ENCODE peak calls at places on chromosomes 16 and 17, in nine cellular contexts. One of them, this sample, is unnamed.

GRCh38 chr17:42657824-42658588 is 1.1 kb upstream of the TUBG2 start:
- DNase-seq in fibroblast of lung: no peak
- DNase-seq in PC-3: no peak
- DNase-seq in astrocyte of the spinal cord: no peak
- DNase-seq in A549: no peak
- DNase-seq in epithelial cell of proximal tubule: no peak
- DNase-seq in fibroblast of villous mesenchyme: no peak
- DNase-seq in endothelial cell of umbilical vein: no peak
- DNase-seq in fibroblast of mammary gland: no peak
- DNase-seq in this sample: no peak

GRCh38 chr16:19001788-19002187 is 18.1 kb downstream of the TMC7 start:
- DNase-seq in fibroblast of lung: peak
- DNase-seq in PC-3: peak
- DNase-seq in astrocyte of the spinal cord: peak
- DNase-seq in A549: peak
- DNase-seq in epithelial cell of proximal tubule: peak
- DNase-seq in fibroblast of villous mesenchyme: peak
- DNase-seq in endothelial cell of umbilical vein: no peak
- DNase-seq in fibroblast of mammary gland: peak
- DNase-seq in this sample: no peak

GRCh38 chr16:89044394-89045180 is 49.1 kb upstream of the ACSF3 start:
- DNase-seq in fibroblast of lung: no peak
- DNase-seq in PC-3: no peak
- DNase-seq in astrocyte of the spinal cord: no peak
- DNase-seq in A549: no peak
- DNase-seq in epithelial cell of proximal tubule: no peak
- DNase-seq in fibroblast of villous mesenchyme: no peak
- DNase-seq in endothelial cell of umbilical vein: no peak
- DNase-seq in fibroblast of mammary gland: no peak
- DNase-seq in this sample: peak

GRCh38 chr16:30054959-30055553 is 10.5 kb upstream of the ALDOA start:
- DNase-seq in fibroblast of lung: no peak
- DNase-seq in PC-3: peak
- DNase-seq in astrocyte of the spinal cord: no peak
- DNase-seq in A549: peak
- DNase-seq in epithelial cell of proximal tubule: no peak
- DNase-seq in fibroblast of villous mesenchyme: peak
- DNase-seq in endothelial cell of umbilical vein: peak
- DNase-seq in fibroblast of mammary gland: no peak
- DNase-seq in this sample: no peak

GRCh38 chr16:71885261-71885650 is 1.3 kb upstream of the ZNF821 start:
- DNase-seq in fibroblast of lung: no peak
- DNase-seq in PC-3: peak
- DNase-seq in astrocyte of the spinal cord: no peak
- DNase-seq in A549: no peak
- DNase-seq in epithelial cell of proximal tubule: no peak
- DNase-seq in fibroblast of villous mesenchyme: no peak
- DNase-seq in endothelial cell of umbilical vein: no peak
- DNase-seq in fibroblast of mammary gland: no peak
- DNase-seq in this sample: no peak

GRCh38 chr17:63278731-63279442 is 167.2 kb downstream of the CYB561 start:
- DNase-seq in fibroblast of lung: no peak
- DNase-seq in PC-3: no peak
- DNase-seq in astrocyte of the spinal cord: no peak
- DNase-seq in A549: no peak
- DNase-seq in epithelial cell of proximal tubule: no peak
- DNase-seq in fibroblast of villous mesenchyme: no peak
- DNase-seq in endothelial cell of umbilical vein: peak
- DNase-seq in fibroblast of mammary gland: no peak
- DNase-seq in this sample: no peak

GRCh38 chr17:60442271-60443201 is 20.2 kb downstream of the CHCT1 start:
- DNase-seq in fibroblast of lung: peak
- DNase-seq in PC-3: peak
- DNase-seq in astrocyte of the spinal cord: peak
- DNase-seq in A549: no peak
- DNase-seq in epithelial cell of proximal tubule: no peak
- DNase-seq in fibroblast of villous mesenchyme: peak
- DNase-seq in endothelial cell of umbilical vein: no peak
- DNase-seq in fibroblast of mammary gland: peak
- DNase-seq in this sample: no peak

GRCh38 chr17:82105882-82106696 is 8.1 kb upstream of the FASN start:
- DNase-seq in fibroblast of lung: peak
- DNase-seq in PC-3: peak
- DNase-seq in astrocyte of the spinal cord: peak
- DNase-seq in A549: peak
- DNase-seq in epithelial cell of proximal tubule: no peak
- DNase-seq in fibroblast of villous mesenchyme: peak
- DNase-seq in endothelial cell of umbilical vein: no peak
- DNase-seq in fibroblast of mammary gland: no peak
- DNase-seq in this sample: no peak

GRCh38 chr16:87740909-87741424 is 24.8 kb downstream of the KLHDC4 start:
- DNase-seq in fibroblast of lung: peak
- DNase-seq in PC-3: no peak
- DNase-seq in astrocyte of the spinal cord: peak
- DNase-seq in A549: no peak
- DNase-seq in epithelial cell of proximal tubule: no peak
- DNase-seq in fibroblast of villous mesenchyme: peak
- DNase-seq in endothelial cell of umbilical vein: no peak
- DNase-seq in fibroblast of mammary gland: peak
- DNase-seq in this sample: no peak

GRCh38 chr17:65163990-65164495 is 26.9 kb downstream of the RGS9 start:
- DNase-seq in fibroblast of lung: peak
- DNase-seq in PC-3: peak
- DNase-seq in astrocyte of the spinal cord: peak
- DNase-seq in A549: peak
- DNase-seq in epithelial cell of proximal tubule: no peak
- DNase-seq in fibroblast of villous mesenchyme: peak
- DNase-seq in endothelial cell of umbilical vein: no peak
- DNase-seq in fibroblast of mammary gland: peak
- DNase-seq in this sample: peak

GRCh38 chr17:8222630-8223355 is 12.4 kb upstream of the AURKB start:
- DNase-seq in fibroblast of lung: peak
- DNase-seq in PC-3: peak
- DNase-seq in astrocyte of the spinal cord: peak
- DNase-seq in A549: peak
- DNase-seq in epithelial cell of proximal tubule: peak
- DNase-seq in fibroblast of villous mesenchyme: peak
- DNase-seq in endothelial cell of umbilical vein: peak
- DNase-seq in fibroblast of mammary gland: peak
- DNase-seq in this sample: peak

GRCh38 chr17:39001703-39002637 is 34.8 kb upstream of the FBXO47 start:
- DNase-seq in fibroblast of lung: peak
- DNase-seq in PC-3: peak
- DNase-seq in astrocyte of the spinal cord: peak
- DNase-seq in A549: peak
- DNase-seq in epithelial cell of proximal tubule: no peak
- DNase-seq in fibroblast of villous mesenchyme: peak
- DNase-seq in endothelial cell of umbilical vein: peak
- DNase-seq in fibroblast of mammary gland: peak
- DNase-seq in this sample: peak

GRCh38 chr16:11004957-11005610 is 60.7 kb downstream of the CLEC16A start:
- DNase-seq in fibroblast of lung: peak
- DNase-seq in PC-3: peak
- DNase-seq in astrocyte of the spinal cord: peak
- DNase-seq in A549: no peak
- DNase-seq in epithelial cell of proximal tubule: no peak
- DNase-seq in fibroblast of villous mesenchyme: peak
- DNase-seq in endothelial cell of umbilical vein: no peak
- DNase-seq in fibroblast of mammary gland: peak
- DNase-seq in this sample: no peak

GRCh38 chr17:602436-602835 is 112.2 kb downstream of the VPS53 start:
- DNase-seq in fibroblast of lung: no peak
- DNase-seq in PC-3: no peak
- DNase-seq in astrocyte of the spinal cord: peak
- DNase-seq in A549: no peak
- DNase-seq in epithelial cell of proximal tubule: no peak
- DNase-seq in fibroblast of villous mesenchyme: peak
- DNase-seq in endothelial cell of umbilical vein: no peak
- DNase-seq in fibroblast of mammary gland: no peak
- DNase-seq in this sample: no peak

GRCh38 chr16:11340710-11341109 is 4.5 kb upstream of the RMI2 start:
- DNase-seq in fibroblast of lung: no peak
- DNase-seq in PC-3: no peak
- DNase-seq in astrocyte of the spinal cord: no peak
- DNase-seq in A549: no peak
- DNase-seq in epithelial cell of proximal tubule: no peak
- DNase-seq in fibroblast of villous mesenchyme: no peak
- DNase-seq in endothelial cell of umbilical vein: no peak
- DNase-seq in fibroblast of mammary gland: no peak
- DNase-seq in this sample: no peak

GRCh38 chr17:27559996-27560481 is 70.9 kb upstream of the LGALS9 start:
- DNase-seq in fibroblast of lung: peak
- DNase-seq in PC-3: peak
- DNase-seq in astrocyte of the spinal cord: peak
- DNase-seq in A549: peak
- DNase-seq in epithelial cell of proximal tubule: no peak
- DNase-seq in fibroblast of villous mesenchyme: peak
- DNase-seq in endothelial cell of umbilical vein: peak
- DNase-seq in fibroblast of mammary gland: peak
- DNase-seq in this sample: no peak
- TF ChIP-seq CTCF in fibroblast of lung: no peak
- TF ChIP-seq CTCF in PC-3: no peak
- TF ChIP-seq CTCF in astrocyte of the spinal cord: no peak
- TF ChIP-seq CTCF in A549: no peak
- TF ChIP-seq CTCF in epithelial cell of proximal tubule: no peak
- TF ChIP-seq CTCF in fibroblast of villous mesenchyme: no peak
- TF ChIP-seq CTCF in endothelial cell of umbilical vein: no peak
- TF ChIP-seq CTCF in fibroblast of mammary gland: no peak
- TF ChIP-seq CTCF in this sample: no peak

GRCh38 chr17:80287038-80287437 is 26.4 kb downstream of the RNF213 start:
- DNase-seq in fibroblast of lung: peak
- DNase-seq in PC-3: no peak
- DNase-seq in astrocyte of the spinal cord: no peak
- DNase-seq in A549: no peak
- DNase-seq in epithelial cell of proximal tubule: no peak
- DNase-seq in fibroblast of villous mesenchyme: no peak
- DNase-seq in endothelial cell of umbilical vein: no peak
- DNase-seq in fibroblast of mammary gland: no peak
- DNase-seq in this sample: no peak

GRCh38 chr17:80285237-80285920 is 24.7 kb downstream of the RNF213 start:
- DNase-seq in fibroblast of lung: no peak
- DNase-seq in PC-3: no peak
- DNase-seq in astrocyte of the spinal cord: no peak
- DNase-seq in A549: no peak
- DNase-seq in epithelial cell of proximal tubule: no peak
- DNase-seq in fibroblast of villous mesenchyme: no peak
- DNase-seq in endothelial cell of umbilical vein: no peak
- DNase-seq in fibroblast of mammary gland: no peak
- DNase-seq in this sample: no peak

GRCh38 chr17:80283116-80283852 is 22.6 kb downstream of the RNF213 start:
- DNase-seq in fibroblast of lung: no peak
- DNase-seq in PC-3: no peak
- DNase-seq in astrocyte of the spinal cord: no peak
- DNase-seq in A549: no peak
- DNase-seq in epithelial cell of proximal tubule: no peak
- DNase-seq in fibroblast of villous mesenchyme: no peak
- DNase-seq in endothelial cell of umbilical vein: no peak
- DNase-seq in fibroblast of mammary gland: no peak
- DNase-seq in this sample: no peak

GRCh38 chr17:80286638-80286960 is 25.9 kb downstream of the RNF213 start:
- DNase-seq in fibroblast of lung: no peak
- DNase-seq in PC-3: no peak
- DNase-seq in astrocyte of the spinal cord: no peak
- DNase-seq in A549: no peak
- DNase-seq in epithelial cell of proximal tubule: no peak
- DNase-seq in fibroblast of villous mesenchyme: no peak
- DNase-seq in endothelial cell of umbilical vein: no peak
- DNase-seq in fibroblast of mammary gland: no peak
- DNase-seq in this sample: no peak

DNA sequence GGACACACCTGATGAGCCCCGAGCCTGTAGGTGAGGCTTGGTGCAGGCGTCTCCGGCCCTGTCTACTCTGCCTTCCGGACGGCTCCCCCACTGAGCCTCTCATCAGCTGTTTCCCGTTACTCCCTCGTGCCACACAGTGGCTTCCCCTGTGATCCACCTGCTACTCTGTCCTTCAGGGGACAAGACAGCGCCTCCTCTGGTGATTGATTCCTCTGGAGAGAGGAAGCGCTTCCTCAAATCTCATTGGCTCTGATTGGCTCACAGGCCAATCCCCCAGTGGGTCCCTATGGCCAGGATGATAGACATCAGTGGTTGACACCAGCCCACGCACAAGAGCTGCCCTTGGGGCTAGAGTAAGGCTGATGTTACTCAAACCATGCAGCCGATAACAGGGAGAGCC is 24.0 kb downstream of the RNF213 start:
- DNase-seq in fibroblast of lung: no peak
- DNase-seq in PC-3: peak
- DNase-seq in astrocyte of the spinal cord: no peak
- DNase-seq in A549: peak
- DNase-seq in epithelial cell of proximal tubule: no peak
- DNase-seq in fibroblast of villous mesenchyme: no peak
- DNase-seq in endothelial cell of umbilical vein: no peak
- DNase-seq in fibroblast of mammary gland: no peak
- DNase-seq in this sample: no peak
- TF ChIP-seq CTCF in fibroblast of lung: no peak
- TF ChIP-seq CTCF in PC-3: peak
- TF ChIP-seq CTCF in astrocyte of the spinal cord: no peak
- TF ChIP-seq CTCF in A549: no peak
- TF ChIP-seq CTCF in epithelial cell of proximal tubule: peak
- TF ChIP-seq CTCF in fibroblast of villous mesenchyme: no peak
- TF ChIP-seq CTCF in endothelial cell of umbilical vein: no peak
- TF ChIP-seq CTCF in fibroblast of mammary gland: peak
- TF ChIP-seq CTCF in this sample: no peak

GRCh38 chr17:35433075-35433894 is 985 bp upstream of the SLFN12 start:
- DNase-seq in fibroblast of lung: peak
- DNase-seq in PC-3: peak
- DNase-seq in astrocyte of the spinal cord: peak
- DNase-seq in A549: peak
- DNase-seq in epithelial cell of proximal tubule: peak
- DNase-seq in fibroblast of villous mesenchyme: peak
- DNase-seq in endothelial cell of umbilical vein: peak
- DNase-seq in fibroblast of mammary gland: peak
- DNase-seq in this sample: peak
- TF ChIP-seq CTCF in fibroblast of lung: peak
- TF ChIP-seq CTCF in PC-3: no peak
- TF ChIP-seq CTCF in astrocyte of the spinal cord: peak
- TF ChIP-seq CTCF in A549: no peak
- TF ChIP-seq CTCF in epithelial cell of proximal tubule: peak
- TF ChIP-seq CTCF in fibroblast of villous mesenchyme: peak
- TF ChIP-seq CTCF in endothelial cell of umbilical vein: peak
- TF ChIP-seq CTCF in fibroblast of mammary gland: peak
- TF ChIP-seq CTCF in this sample: no peak

DNA sequence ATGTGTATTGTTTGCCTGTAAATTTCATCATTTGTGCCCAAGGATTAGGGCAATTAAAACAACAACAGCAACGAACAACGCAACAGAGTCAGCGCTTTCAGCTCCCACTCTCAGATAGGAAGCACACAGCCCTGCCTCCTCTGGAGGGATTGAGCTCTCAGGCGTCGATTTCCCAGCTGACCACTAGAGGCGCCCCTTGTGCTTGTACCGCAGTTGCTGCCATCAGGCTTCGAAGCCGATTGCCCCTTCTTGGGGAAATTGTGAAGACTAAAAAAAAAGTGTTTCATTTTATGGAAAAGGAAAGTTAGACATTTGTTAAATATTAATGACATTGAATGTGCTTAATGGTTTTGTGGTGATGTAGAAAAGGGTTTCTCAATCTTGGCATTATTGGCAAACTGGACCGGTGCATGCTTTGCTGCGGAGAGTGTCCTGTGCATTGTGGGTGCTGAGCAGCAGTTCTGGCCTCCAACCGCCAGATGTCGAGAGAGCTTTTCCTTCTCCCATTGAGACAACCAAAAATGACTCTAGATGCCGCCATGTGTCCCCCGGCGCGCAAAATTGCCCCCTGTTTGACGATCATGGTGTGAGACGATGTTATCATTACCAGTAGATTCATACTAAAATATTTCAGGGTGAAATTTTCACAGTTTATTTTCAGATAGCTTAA is 650.4 kb upstream of the RBFOX1 start:
- DNase-seq in fibroblast of lung: no peak
- DNase-seq in PC-3: peak
- DNase-seq in astrocyte of the spinal cord: no peak
- DNase-seq in A549: peak
- DNase-seq in epithelial cell of proximal tubule: no peak
- DNase-seq in fibroblast of villous mesenchyme: no peak
- DNase-seq in endothelial cell of umbilical vein: no peak
- DNase-seq in fibroblast of mammary gland: no peak
- DNase-seq in this sample: no peak
- TF ChIP-seq CTCF in fibroblast of lung: peak
- TF ChIP-seq CTCF in PC-3: peak
- TF ChIP-seq CTCF in astrocyte of the spinal cord: peak
- TF ChIP-seq CTCF in A549: no peak
- TF ChIP-seq CTCF in epithelial cell of proximal tubule: peak
- TF ChIP-seq CTCF in fibroblast of villous mesenchyme: peak
- TF ChIP-seq CTCF in endothelial cell of umbilical vein: peak
- TF ChIP-seq CTCF in fibroblast of mammary gland: peak
- TF ChIP-seq CTCF in this sample: peak

This sample was measured in CD14-positive monocyte.